ENCODE peak calls at places on chromosomes 3 and 15, in nine cellular contexts. X, Y, R, B, W, J, K, V and I are unnamed samples.

GRCh38 chr3:77191014-77191413 is 151.1 kb downstream of the ROBO2 start:
- DNase-seq in B (no peak), W (no peak), Y (no peak), R (no peak), X (no peak), V (no peak), J (no peak), K (no peak), I (no peak)

GRCh38 chr15:66027268-66027806 is 158.0 kb downstream of the RAB11A start:
- DNase-seq in V (no peak), Y (peak), X (no peak), B (no peak), J (no peak), R (no peak), K (no peak), W (peak), I (no peak)

GRCh38 chr3:134544306-134544705 is 58.4 kb downstream of the CEP63 start:
- DNase-seq in X (no peak), V (no peak), W (no peak), J (no peak), B (no peak), K (no peak), R (no peak), Y (no peak), I (no peak)

GRCh38 chr3:33139996-33140395 is 26.2 kb downstream of the CRTAP start:
- DNase-seq in X (no peak), W (no peak), V (no peak), B (no peak), J (no peak), R (no peak), K (no peak), Y (no peak), I (no peak)

GRCh38 chr3:109553573-109554371 is 216.4 kb upstream of the DPPA4 start:
- DNase-seq in J (no peak), V (no peak), K (no peak), R (no peak), W (no peak), B (no peak), Y (no peak), X (no peak), I (no peak)

GRCh38 chr3:142209655-142210054 is 15.7 kb downstream of the GK5 start:
- DNase-seq in K (peak), Y (no peak), W (no peak), X (no peak), J (no peak), V (no peak), B (no peak), R (peak), I (peak)

GRCh38 chr3:139297588-139298311 is 46.1 kb upstream of the MRPS22 start:
- DNase-seq in K (no peak), J (peak), W (no peak), R (no peak), Y (no peak), X (no peak), B (no peak), V (no peak), I (no peak)

GRCh38 chr3:108818404-108818803 is 4.2 kb upstream of the TRAT1 start:
- DNase-seq in W (peak), V (no peak), Y (peak), K (no peak), R (no peak), B (peak), X (no peak), J (peak), I (no peak)

GRCh38 chr3:71225285-71225684 is 358.2 kb downstream of the FOXP1 start:
- DNase-seq in V (no peak), K (no peak), X (no peak), Y (no peak), J (no peak), B (no peak), R (no peak), W (no peak), I (no peak)

GRCh38 chr3:137692803-137693431 is 71.2 kb upstream of the SOX14 start:
- DNase-seq in X (no peak), B (peak), Y (peak), J (no peak), W (no peak), R (no peak), V (no peak), K (no peak), I (no peak)

GRCh38 chr3:190265795-190266194 is 56.5 kb downstream of the CLDN1 start:
- DNase-seq in X (no peak), J (peak), K (no peak), B (no peak), V (no peak), Y (no peak), R (no peak), W (peak), I (no peak)

GRCh38 chr3:74273555-74274402 is 340.7 kb downstream of the CNTN3 start:
- DNase-seq in R (no peak), J (no peak), Y (no peak), K (no peak), B (no peak), W (peak), V (no peak), X (no peak), I (no peak)

GRCh38 chr15:63439536-63440264 is 58.1 kb upstream of the CA12 start:
- DNase-seq in V (no peak), J (no peak), X (no peak), K (no peak), Y (no peak), B (no peak), W (no peak), R (no peak), I (no peak)

GRCh38 chr15:43239732-43240491 is 19.1 kb upstream of the EPB42 start:
- DNase-seq in X (peak), R (no peak), W (no peak), B (no peak), V (no peak), K (no peak), Y (no peak), J (no peak), I (no peak)

DNA sequence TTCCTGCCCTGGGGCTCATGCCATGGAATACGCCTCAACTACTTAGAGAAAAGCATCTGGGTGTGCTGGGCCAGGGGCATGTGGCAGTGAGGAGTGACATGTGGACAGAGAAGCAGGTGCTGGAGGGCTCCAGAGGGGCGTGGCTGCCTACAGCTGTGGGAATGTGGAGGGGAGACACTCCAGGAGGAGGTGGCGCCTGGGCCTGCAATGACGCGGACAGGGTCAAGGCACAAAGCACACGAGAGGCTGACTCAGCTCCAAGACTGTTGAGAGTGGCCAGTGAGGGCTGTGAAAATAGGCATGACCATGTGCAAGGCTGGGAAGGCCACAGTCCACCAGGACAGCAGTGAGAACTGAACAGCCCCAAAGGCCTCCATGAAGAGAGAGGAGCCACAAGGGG is 48.5 kb downstream of the PTH1R start:
- DNase-seq in V (no peak), X (no peak), K (no peak), B (peak), R (peak), W (peak), J (peak), Y (peak), I (peak)
- H3K4me3 ChIP-seq in V (no peak), X (no peak), K (no peak), B (no peak), R (no peak), W (no peak), J (no peak), Y (no peak), I (no peak)

DNA sequence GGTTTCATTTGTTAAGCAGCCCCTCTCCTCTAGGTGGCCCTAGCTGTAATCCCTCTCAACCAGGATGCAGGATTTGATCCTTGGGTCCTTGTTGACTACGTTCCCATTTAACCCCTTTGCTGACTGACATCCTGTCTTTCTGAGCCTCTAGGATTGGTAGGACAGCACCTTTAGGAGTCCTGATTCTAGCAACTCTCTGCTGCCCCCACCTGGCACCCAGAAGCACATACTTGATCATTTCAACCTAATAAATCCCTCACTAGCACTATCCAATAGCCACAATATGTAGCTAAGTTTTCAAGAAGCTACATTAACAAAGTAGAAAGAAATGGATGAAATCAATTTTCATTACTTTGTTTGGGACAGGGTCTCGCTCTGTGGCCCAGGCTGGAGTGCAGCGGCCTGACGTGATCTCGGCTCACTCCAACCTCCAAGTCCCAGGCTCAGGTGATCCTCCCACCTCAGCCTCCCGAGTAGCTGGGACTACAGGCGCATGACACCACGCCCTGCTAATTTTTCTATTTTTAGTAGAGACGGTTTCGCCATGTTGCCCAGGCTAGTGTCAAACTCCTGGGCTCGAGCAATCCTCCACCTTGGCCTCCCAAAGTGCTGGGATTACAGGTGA is 28.3 kb downstream of the RSL24D1 start:
- DNase-seq in K (peak), Y (peak), J (peak), B (peak), W (peak), X (no peak), R (no peak), V (no peak), I (no peak)
- TF ChIP-seq POLR2A in K (no peak), Y (no peak), J (no peak), B (no peak), W (no peak), X (no peak), R (no peak), V (no peak), I (no peak)

GRCh38 chr15:101275018-101275417 is 2.3 kb downstream of the SELENOS start:
- DNase-seq in K (no peak), X (no peak), B (no peak), W (no peak), R (no peak), Y (no peak), V (no peak), J (no peak), I (no peak)

GRCh38 chr15:101277038-101277822 is at the start of gene SELENOS:
- DNase-seq in W (peak), R (peak), B (peak), J (peak), Y (peak), V (peak), X (peak), K (peak), I (peak)

GRCh38 chr15:101277943-101278564 is 769 bp upstream of the SELENOS start:
- DNase-seq in R (no peak), W (no peak), X (peak), B (no peak), J (no peak), K (no peak), V (no peak), Y (no peak), I (no peak)

GRCh38 chr15:101273534-101273933 is 3.8 kb downstream of the SELENOS start:
- DNase-seq in J (no peak), B (no peak), K (no peak), R (no peak), V (no peak), W (no peak), Y (no peak), X (no peak), I (no peak)

DNA sequence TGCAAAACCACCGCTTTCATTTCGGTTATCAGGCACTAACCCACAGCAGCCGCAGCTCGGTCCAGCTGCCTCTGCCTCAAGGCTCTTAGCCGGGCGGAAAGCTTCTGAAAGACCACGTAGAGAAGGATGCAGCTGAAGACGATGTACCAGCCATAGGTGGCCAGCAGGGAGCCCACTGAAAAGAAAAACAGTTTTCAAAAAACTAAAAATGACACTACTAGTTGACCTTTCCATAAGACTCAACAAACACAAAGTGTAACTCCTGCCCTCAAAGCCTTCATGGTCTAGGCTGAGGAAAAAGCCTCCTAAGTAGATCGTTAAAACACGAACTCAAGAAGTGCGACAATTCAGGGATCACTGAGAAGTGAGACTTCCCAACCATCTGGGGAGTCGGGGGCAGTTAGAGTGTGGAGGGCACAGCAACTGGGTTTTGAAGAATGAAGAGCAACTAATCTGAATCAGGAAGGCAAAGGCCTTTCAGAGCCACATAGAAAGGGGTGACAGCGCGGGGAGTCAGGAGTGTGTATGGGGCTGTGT is 716 bp downstream of the SELENOS start:
- DNase-seq in V (no peak), Y (peak), B (peak), J (no peak), K (no peak), R (no peak), W (no peak), X (peak), I (no peak)
- H3K4me3 ChIP-seq in V (peak), Y (peak), B (peak), J (peak), K (peak), R (peak), W (peak), X (peak), I (peak)

GRCh38 chr3:63880653-63881052 is 17.0 kb downstream of the ATXN7 start:
- DNase-seq in Y (no peak), V (no peak), R (no peak), X (no peak), W (no peak), B (no peak), J (no peak), K (no peak), I (no peak)

GRCh38 chr3:63878394-63879089 is 14.9 kb downstream of the ATXN7 start:
- DNase-seq in W (no peak), J (peak), X (no peak), K (no peak), B (no peak), V (no peak), Y (no peak), R (no peak), I (no peak)

GRCh38 chr3:63875510-63875909 is 11.8 kb downstream of the ATXN7 start:
- DNase-seq in X (no peak), J (no peak), K (no peak), W (no peak), B (no peak), R (no peak), Y (no peak), V (no peak), I (no peak)

GRCh38 chr3:63876260-63876659 is 12.6 kb downstream of the ATXN7 start:
- DNase-seq in B (no peak), X (no peak), V (no peak), R (no peak), W (no peak), K (no peak), Y (no peak), J (no peak), I (no peak)

DNA sequence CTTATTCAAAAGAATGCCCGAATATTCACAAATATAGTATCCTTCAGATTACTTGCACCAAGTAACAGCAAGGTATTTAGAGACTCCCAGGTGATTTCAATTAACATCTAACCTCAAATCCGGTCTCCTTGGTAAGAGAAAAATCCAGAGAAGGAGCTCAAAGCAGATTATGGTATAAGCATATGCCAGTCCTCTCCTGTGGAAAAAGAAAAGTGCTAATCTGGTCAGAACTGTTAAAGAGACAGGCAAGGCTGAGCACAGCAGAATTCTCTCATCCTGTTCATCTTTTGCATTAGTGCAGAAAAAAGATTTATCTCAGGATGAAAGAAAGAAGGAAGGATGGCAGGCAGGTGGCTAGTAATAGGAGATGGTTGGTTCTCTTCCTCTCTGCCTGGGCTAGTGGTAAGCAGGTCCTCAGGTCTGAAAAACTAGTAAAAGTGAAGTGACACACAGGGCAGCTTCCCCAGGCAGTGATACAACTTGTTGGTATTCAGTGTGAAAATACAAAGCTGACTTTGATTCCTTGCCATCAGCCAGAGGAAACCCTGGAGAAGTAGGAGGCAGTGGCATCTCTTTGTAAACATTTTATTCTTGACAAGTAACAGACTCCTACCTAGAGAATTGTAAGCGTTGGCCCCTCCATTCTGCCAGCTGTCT is 14.2 kb downstream of the ATXN7 start:
- DNase-seq in Y (no peak), W (no peak), V (no peak), B (no peak), R (no peak), X (no peak), J (no peak), K (no peak), I (no peak)
- TF ChIP-seq POLR2A in Y (no peak), W (no peak), V (no peak), B (no peak), R (no peak), X (no peak), J (no peak), K (no peak), I (no peak)

GRCh38 chr15:41609123-41609522 is 50.1 kb downstream of the TYRO3 start:
- DNase-seq in V (no peak), X (no peak), W (no peak), J (no peak), K (no peak), Y (no peak), B (no peak), R (no peak), I (no peak)

GRCh38 chr15:41605566-41605965 is 46.6 kb downstream of the TYRO3 start:
- DNase-seq in V (no peak), X (no peak), K (no peak), B (no peak), Y (no peak), W (no peak), J (no peak), R (no peak), I (no peak)

GRCh38 chr15:41603411-41603935 is 44.5 kb downstream of the TYRO3 start:
- DNase-seq in X (no peak), R (no peak), Y (no peak), V (no peak), J (no peak), K (no peak), B (no peak), W (no peak), I (no peak)

GRCh38 chr15:41607033-41607432 is 48.0 kb downstream of the TYRO3 start:
- DNase-seq in X (no peak), J (no peak), R (no peak), V (no peak), B (no peak), K (no peak), W (no peak), Y (no peak), I (no peak)

DNA sequence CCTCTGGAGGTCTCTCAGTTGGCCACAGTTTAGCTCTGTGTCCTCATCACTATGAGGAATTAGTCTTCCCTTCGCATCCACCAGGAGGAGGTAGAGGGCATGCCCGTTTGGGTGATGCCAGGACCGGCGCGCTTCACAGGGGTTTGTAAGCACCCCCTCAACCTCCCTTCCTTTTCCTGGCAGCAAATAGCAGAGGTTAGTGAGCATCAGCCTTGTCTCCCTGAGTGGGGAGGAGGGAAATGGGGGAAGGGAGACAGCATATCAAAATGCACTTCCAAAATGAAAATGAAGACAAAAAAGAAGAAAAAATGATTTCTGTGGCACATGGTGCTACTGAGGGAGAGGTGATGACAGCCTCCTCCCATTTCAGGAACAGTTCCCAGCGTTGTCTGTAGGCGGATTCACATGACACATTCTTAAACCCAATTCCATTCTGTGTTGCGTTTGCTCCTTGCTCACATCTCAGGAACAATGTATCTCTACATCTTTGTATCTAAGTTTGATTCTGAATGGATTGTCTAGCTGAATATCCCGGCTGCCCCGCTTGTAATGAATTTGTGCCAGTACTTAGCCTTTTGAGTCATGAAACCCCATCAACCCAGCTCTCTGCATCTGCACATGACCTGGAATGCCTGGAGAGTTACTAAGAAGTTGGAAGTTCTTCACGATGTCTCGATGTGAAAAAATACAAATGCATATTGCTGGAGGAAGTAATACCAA is 45.1 kb downstream of the TYRO3 start:
- DNase-seq in J (peak), B (peak), Y (peak), X (peak), K (peak), W (peak), V (no peak), R (peak), I (peak)
- H3K4me3 ChIP-seq in J (no peak), B (no peak), Y (peak), X (no peak), K (no peak), W (no peak), V (no peak), R (peak), I (peak)

DNA sequence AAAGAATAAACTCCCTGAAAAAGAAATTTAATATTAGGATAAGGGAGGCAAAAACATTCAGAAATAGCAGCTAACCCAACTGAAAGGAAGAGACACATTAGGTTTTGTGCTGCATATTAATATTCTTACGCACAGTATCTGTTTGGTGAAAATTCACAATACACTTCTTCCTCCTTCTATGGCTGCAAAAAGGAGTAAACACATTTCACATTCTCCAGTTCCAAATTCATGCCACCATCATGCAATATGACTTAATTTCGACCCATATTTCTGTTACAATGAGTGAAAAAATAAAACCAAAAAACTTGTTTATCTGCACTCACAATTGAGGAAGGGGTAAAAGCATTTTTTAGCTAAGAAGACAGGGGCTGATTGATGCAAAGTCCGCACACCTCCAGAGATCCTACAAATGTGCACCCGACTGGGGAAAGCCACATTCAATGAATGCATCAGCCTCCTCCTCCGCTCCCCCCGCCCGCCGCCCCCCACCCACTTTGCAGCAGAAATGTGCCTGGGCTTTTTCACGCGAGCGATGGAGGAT is 1.0 kb downstream of the RFX7 start:
- DNase-seq in Y (no peak), X (no peak), K (no peak), R (no peak), B (no peak), W (no peak), J (no peak), V (no peak), I (no peak)
- TF ChIP-seq POLR2A in Y (no peak), X (no peak), K (no peak), R (no peak), B (no peak), W (no peak), J (no peak), V (no peak), I (no peak)